ENCODE peak calls at places on chromosomes 5 and 9, in seven cellular contexts. W is neural progenitor cell, X is keratinocyte, J is Panc1, Z is H1, N is A549, C is left lung. H is an unnamed sample.

GRCh38 chr9:114803886-114804285 is 2.0 kb downstream of the TNFSF15 start:
- DNase-seq in X (no peak), J (no peak), C (no peak), W (no peak), N (no peak), Z (no peak), H (no peak)

GRCh38 chr9:122206118-122207046 is 22.4 kb downstream of the LHX6 start:
- DNase-seq in X (no peak), Z (no peak), W (no peak), C (no peak), N (no peak), J (no peak), H (no peak)

GRCh38 chr5:150167908-150168307 is 1.3 kb downstream of the CDX1 start:
- DNase-seq in C (no peak), J (no peak), W (peak), N (no peak), Z (no peak), X (no peak), H (no peak)

GRCh38 chr5:71973563-71973962 is 133.7 kb upstream of the MAP1B start:
- DNase-seq in J (no peak), X (no peak), C (no peak), W (no peak), N (no peak), Z (no peak), H (no peak)

GRCh38 chr5:59943721-59944120 is 50.2 kb upstream of the PDE4D start:
- DNase-seq in J (no peak), W (no peak), X (no peak), Z (no peak), N (no peak), C (no peak), H (no peak)

GRCh38 chr5:76990899-76991475 is 38.1 kb downstream of the CRHBP start:
- DNase-seq in W (no peak), Z (no peak), X (no peak), C (no peak), N (no peak), J (no peak), H (no peak)

GRCh38 chr5:68046445-68046844 is 169.1 kb upstream of the PIK3R1 start:
- DNase-seq in N (peak), X (peak), C (no peak), Z (no peak), W (no peak), J (peak), H (no peak)

GRCh38 chr5:90641528-90641927 is 82.9 kb downstream of the ADGRV1 start:
- DNase-seq in N (no peak), C (no peak), W (no peak), J (no peak), X (no peak), Z (no peak), H (no peak)

GRCh38 chr9:20783057-20784038 is 99.3 kb downstream of the FOCAD start:
- DNase-seq in J (no peak), X (peak), W (no peak), C (no peak), N (no peak), Z (no peak), H (no peak)

GRCh38 chr5:56337715-56338319 is 104.7 kb upstream of the ANKRD55 start:
- DNase-seq in N (no peak), J (no peak), X (no peak), C (no peak), W (no peak), Z (no peak), H (no peak)

GRCh38 chr9:93193373-93193725 is 9.4 kb downstream of the WNK2 start:
- DNase-seq in X (no peak), N (no peak), W (no peak), C (peak), Z (no peak), J (no peak), H (no peak)

GRCh38 chr5:75016896-75017295 is 35.5 kb downstream of the GCNT4 start:
- DNase-seq in J (no peak), Z (no peak), N (no peak), C (no peak), X (no peak), W (no peak), H (no peak)

GRCh38 chr9:134662143-134662876 is 20.7 kb downstream of the COL5A1 start:
- DNase-seq in W (no peak), N (no peak), Z (no peak), X (no peak), J (no peak), C (peak), H (no peak)

GRCh38 chr9:111895996-111896941 is at the start of gene UGCG:
- DNase-seq in Z (peak), X (no peak), W (peak), C (peak), J (no peak), N (peak), H (peak)

GRCh38 chr9:93134018-93134739 is at the start of gene NINJ1:
- DNase-seq in W (peak), C (peak), N (peak), J (no peak), X (no peak), Z (no peak), H (peak)

GRCh38 chr9:107693620-107694326 is 204.2 kb upstream of the KLF4 start:
- DNase-seq in N (no peak), W (no peak), J (no peak), C (no peak), X (no peak), Z (no peak), H (no peak)

GRCh38 chr5:159290741-159291140 is 27.7 kb downstream of the UBLCP1 start:
- DNase-seq in C (no peak), J (no peak), W (no peak), N (no peak), X (no peak), Z (no peak), H (no peak)

GRCh38 chr9:11340656-11341055 is 727.9 kb upstream of the PTPRD start:
- DNase-seq in J (no peak), X (no peak), W (no peak), C (no peak), N (no peak), Z (no peak), H (no peak)

GRCh38 chr9:134933076-134933659 is 15.5 kb upstream of the FCN1 start:
- DNase-seq in Z (no peak), N (no peak), W (no peak), X (no peak), C (no peak), J (no peak), H (no peak)

GRCh38 chr5:124842725-124843595 is 96.5 kb upstream of the ZNF608 start:
- DNase-seq in C (no peak), Z (no peak), W (no peak), N (no peak), J (no peak), X (no peak), H (no peak)

GRCh38 chr5:122844916-122845252 is 529 bp upstream of the SNX24 start:
- DNase-seq in J (no peak), Z (no peak), X (no peak), N (peak), C (no peak), W (no peak), H (peak)

GRCh38 chr5:140113180-140113698 is 670 bp upstream of the PURA start:
- DNase-seq in C (peak), J (no peak), X (no peak), Z (no peak), N (no peak), W (peak), H (peak)

GRCh38 chr9:108664309-108665255 is 191.2 kb downstream of the ACTL7B start:
- DNase-seq in W (peak), X (no peak), Z (no peak), C (no peak), N (no peak), J (no peak), H (no peak)

GRCh38 chr9:128103589-128103962 is 24.0 kb downstream of the PTGES2 start:
- DNase-seq in N (no peak), Z (no peak), J (no peak), W (no peak), C (peak), X (no peak), H (no peak)

GRCh38 chr5:33690736-33691135 is 201.1 kb downstream of the ADAMTS12 start:
- DNase-seq in C (no peak), J (no peak), W (no peak), X (no peak), N (no peak), Z (no peak), H (no peak)

GRCh38 chr5:146447734-146448380 is 724 bp downstream of the TCERG1 start:
- DNase-seq in J (no peak), N (no peak), X (no peak), C (no peak), Z (no peak), W (no peak), H (no peak)

GRCh38 chr5:146448783-146449519 is 1.8 kb downstream of the TCERG1 start:
- DNase-seq in N (no peak), J (no peak), C (no peak), W (no peak), X (no peak), Z (no peak), H (no peak)

GRCh38 chr5:146446861-146447733 is at the start of gene TCERG1:
- DNase-seq in C (peak), W (peak), N (peak), J (peak), Z (peak), X (peak), H (peak)

DNA sequence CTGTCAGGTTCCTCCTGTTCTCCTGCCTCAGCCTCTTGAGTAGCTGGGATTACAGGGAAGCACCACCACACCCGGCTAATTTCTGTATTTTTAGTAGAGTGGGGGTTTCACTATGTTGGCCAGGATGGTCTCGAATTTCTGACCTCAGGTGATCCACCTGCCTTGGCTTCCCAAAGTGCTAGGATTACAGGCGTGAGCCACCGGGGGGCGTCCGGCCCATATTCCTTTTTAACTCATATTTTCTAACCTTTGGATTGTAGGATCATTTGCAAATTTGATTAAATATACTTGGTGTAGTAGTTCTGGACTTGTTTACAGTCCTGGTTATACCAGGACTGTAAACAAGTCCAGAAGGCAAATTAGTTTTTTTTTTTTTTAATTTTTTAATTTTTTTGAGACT is 4.3 kb downstream of the TCERG1 start:
- DNase-seq in Z (no peak), J (no peak), C (no peak), N (no peak), X (no peak), W (no peak), H (no peak)
- TF ChIP-seq CTCF in Z (peak), J (peak), C (no peak), N (peak), X (peak), W (peak), H (peak)

GRCh38 chr9:76528056-76528455 is 69.1 kb downstream of the GCNT1 start:
- DNase-seq in N (no peak), W (no peak), J (no peak), Z (no peak), C (no peak), X (no peak), H (no peak)

GRCh38 chr9:76528642-76529190 is 69.7 kb downstream of the GCNT1 start:
- DNase-seq in J (no peak), X (no peak), C (no peak), N (no peak), Z (no peak), W (no peak), H (no peak)

GRCh38 chr9:76521906-76522305 is 62.9 kb downstream of the GCNT1 start:
- DNase-seq in Z (no peak), J (no peak), X (no peak), C (no peak), N (no peak), W (no peak), H (no peak)

GRCh38 chr9:76526026-76526425 is 67.0 kb downstream of the GCNT1 start:
- DNase-seq in C (no peak), N (no peak), W (no peak), Z (no peak), X (no peak), J (no peak), H (no peak)

DNA sequence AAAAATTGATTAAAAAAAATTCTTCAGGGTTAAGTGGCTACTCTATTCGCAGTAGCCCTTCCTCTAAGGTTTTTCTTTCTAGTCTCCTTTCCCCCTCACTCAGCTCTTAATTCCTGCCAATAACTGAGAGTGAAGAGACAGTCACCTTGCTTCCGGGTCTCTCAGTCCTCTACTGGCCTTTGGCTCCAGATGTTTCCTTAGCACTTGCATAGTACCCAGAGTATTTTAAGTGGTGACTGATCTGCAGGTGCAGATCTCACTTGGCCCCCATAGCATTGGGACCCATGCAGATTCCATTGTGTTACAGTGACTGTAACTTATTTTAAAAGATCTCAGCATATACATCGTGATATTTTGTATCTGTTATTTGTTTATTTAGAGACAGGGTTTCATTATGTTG is 66.2 kb downstream of the GCNT1 start:
- DNase-seq in W (no peak), J (no peak), X (no peak), N (no peak), C (no peak), Z (no peak), H (no peak)
- TF ChIP-seq CTCF in W (no peak), J (no peak), X (no peak), N (no peak), C (no peak), Z (no peak), H (no peak)

DNA sequence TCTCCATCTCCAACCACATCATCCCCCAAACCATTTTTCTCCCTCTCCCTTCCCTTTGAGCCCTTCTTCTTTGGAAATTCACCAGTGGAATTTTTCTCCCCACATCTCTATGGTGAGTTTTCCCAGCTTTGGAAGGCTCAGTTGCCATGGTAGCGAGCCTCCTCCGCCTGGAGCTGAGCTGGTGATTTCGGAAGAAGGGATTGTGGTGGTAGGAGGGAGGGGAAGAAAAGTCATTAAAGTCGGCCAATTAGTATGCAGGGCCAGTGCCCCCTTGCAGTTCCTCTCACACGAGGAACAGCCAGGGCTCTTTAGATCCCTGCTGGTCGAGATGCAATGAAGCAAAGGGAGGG is 322.0 kb downstream of the NTRK2 start:
- DNase-seq in J (no peak), N (no peak), C (no peak), Z (no peak), X (no peak), W (peak), H (no peak)
- TF ChIP-seq CTCF in J (no peak), N (no peak), C (no peak), Z (no peak), X (no peak), W (no peak), H (no peak)

GRCh38 chr9:12719431-12719830 is 26.2 kb downstream of the TYRP1 start:
- DNase-seq in X (no peak), J (no peak), N (no peak), W (peak), Z (no peak), C (no peak), H (no peak)
- TF ChIP-seq CTCF in X (no peak), J (peak), N (peak), W (peak), Z (peak), C (no peak), H (peak)

GRCh38 chr9:82961504-82962125 is 101.3 kb downstream of the RASEF start:
- DNase-seq in W (peak), N (peak), X (peak), J (no peak), Z (peak), C (no peak), H (peak)
- TF ChIP-seq CTCF in W (peak), N (peak), X (peak), J (peak), Z (peak), C (peak), H (peak)

DNA sequence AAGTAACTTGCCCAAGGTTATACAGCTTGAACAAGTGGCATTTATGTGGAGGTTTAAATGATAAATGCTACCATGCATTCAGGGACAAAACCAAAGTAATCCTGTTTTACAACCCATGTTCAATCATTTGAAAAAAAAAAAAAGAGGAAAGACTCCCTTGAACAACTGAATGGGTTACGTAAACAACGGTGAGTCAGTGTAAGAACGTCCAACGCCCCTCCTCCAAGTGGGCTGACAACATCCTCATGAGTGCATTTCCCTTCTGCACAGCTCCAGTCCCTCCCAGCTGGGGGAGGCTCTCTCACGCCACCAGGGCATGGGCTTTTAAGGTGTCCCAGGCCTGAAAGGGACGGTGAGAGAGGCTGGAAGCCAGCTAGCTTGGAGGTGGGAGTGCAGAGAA is 90.0 kb downstream of the PRRT1B start:
- DNase-seq in W (peak), J (peak), X (peak), N (peak), C (peak), Z (peak), H (peak)
- TF ChIP-seq CTCF in W (no peak), J (no peak), X (peak), N (no peak), C (no peak), Z (no peak), H (no peak)

GRCh38 chr5:177576169-177576568 is 15.8 kb upstream of the TMED9 start:
- DNase-seq in W (no peak), X (no peak), J (no peak), Z (no peak), C (no peak), N (no peak), H (no peak)
- TF ChIP-seq CTCF in W (no peak), X (peak), J (no peak), Z (no peak), C (no peak), N (no peak), H (no peak)

H was measured in endothelial cell.